ENCODE peak calls at places on chromosomes 13 and 19, in five cellular contexts. One of them, this sample, is unnamed. For H3K4me1 and H3K27me3, the result is how much of the 10 kb centered on the place peaks cover.

GRCh38 chr19:11191273-11191755 is 6.0 kb downstream of the KANK2 start:
- DNase-seq in fibroblast of lung: peak
- DNase-seq in CD8-positive, alpha-beta T cell: no peak
- DNase-seq in iPS DF 6.9: no peak
- DNase-seq in effector memory CD4-positive, alpha-beta T cell: no peak
- DNase-seq in this sample: peak

GRCh38 chr13:21546372-21546771 is 57.6 kb downstream of the MICU2 start:
- DNase-seq in effector memory CD4-positive, alpha-beta T cell: no peak
- DNase-seq in iPS DF 6.9: no peak
- DNase-seq in CD8-positive, alpha-beta T cell: no peak
- DNase-seq in fibroblast of lung: peak
- DNase-seq in this sample: no peak

GRCh38 chr13:94327318-94327717 is 152.2 kb downstream of the DCT start:
- DNase-seq in iPS DF 6.9: no peak
- DNase-seq in CD8-positive, alpha-beta T cell: no peak
- DNase-seq in fibroblast of lung: no peak
- DNase-seq in effector memory CD4-positive, alpha-beta T cell: no peak
- DNase-seq in this sample: no peak

GRCh38 chr19:33175156-33175782 is 18.9 kb upstream of the LRP3 start:
- DNase-seq in CD8-positive, alpha-beta T cell: no peak
- DNase-seq in effector memory CD4-positive, alpha-beta T cell: no peak
- DNase-seq in iPS DF 6.9: no peak
- DNase-seq in fibroblast of lung: no peak
- DNase-seq in this sample: no peak

GRCh38 chr19:33503791-33504444 is 17.7 kb downstream of the PEPD start:
- DNase-seq in CD8-positive, alpha-beta T cell: no peak
- DNase-seq in iPS DF 6.9: no peak
- DNase-seq in effector memory CD4-positive, alpha-beta T cell: no peak
- DNase-seq in fibroblast of lung: no peak
- DNase-seq in this sample: no peak

GRCh38 chr19:10744222-10744847 is 26.5 kb downstream of the DNM2 start:
- DNase-seq in CD8-positive, alpha-beta T cell: no peak
- DNase-seq in iPS DF 6.9: no peak
- DNase-seq in fibroblast of lung: no peak
- DNase-seq in effector memory CD4-positive, alpha-beta T cell: no peak
- DNase-seq in this sample: no peak

GRCh38 chr13:62278271-62278670 is 862.6 kb upstream of the PCDH20 start:
- DNase-seq in CD8-positive, alpha-beta T cell: no peak
- DNase-seq in fibroblast of lung: no peak
- DNase-seq in effector memory CD4-positive, alpha-beta T cell: no peak
- DNase-seq in iPS DF 6.9: no peak
- DNase-seq in this sample: no peak

GRCh38 chr19:44308011-44308410 is 3.2 kb upstream of the ZNF235 start:
- DNase-seq in effector memory CD4-positive, alpha-beta T cell: no peak
- DNase-seq in fibroblast of lung: no peak
- DNase-seq in iPS DF 6.9: no peak
- DNase-seq in CD8-positive, alpha-beta T cell: no peak
- DNase-seq in this sample: no peak

GRCh38 chr13:110023729-110024645 is 237.6 kb upstream of the IRS2 start:
- DNase-seq in effector memory CD4-positive, alpha-beta T cell: no peak
- DNase-seq in fibroblast of lung: peak
- DNase-seq in iPS DF 6.9: no peak
- DNase-seq in CD8-positive, alpha-beta T cell: no peak
- DNase-seq in this sample: peak

GRCh38 chr19:3184847-3185481 is 766 bp upstream of the NCLN start:
- DNase-seq in fibroblast of lung: no peak
- DNase-seq in effector memory CD4-positive, alpha-beta T cell: peak
- DNase-seq in iPS DF 6.9: peak
- DNase-seq in CD8-positive, alpha-beta T cell: peak
- DNase-seq in this sample: peak

GRCh38 chr19:55717251-55717650 is 21.0 kb downstream of the NLRP9 start:
- DNase-seq in iPS DF 6.9: no peak
- DNase-seq in effector memory CD4-positive, alpha-beta T cell: no peak
- DNase-seq in fibroblast of lung: no peak
- DNase-seq in CD8-positive, alpha-beta T cell: no peak
- DNase-seq in this sample: no peak

GRCh38 chr13:106522898-106523525 is 12.4 kb downstream of the EFNB2 start:
- DNase-seq in CD8-positive, alpha-beta T cell: no peak
- DNase-seq in iPS DF 6.9: no peak
- DNase-seq in fibroblast of lung: no peak
- DNase-seq in effector memory CD4-positive, alpha-beta T cell: no peak
- DNase-seq in this sample: no peak

GRCh38 chr19:33745297-33745696 is 51.4 kb upstream of the KCTD15 start:
- DNase-seq in CD8-positive, alpha-beta T cell: no peak
- DNase-seq in iPS DF 6.9: no peak
- DNase-seq in effector memory CD4-positive, alpha-beta T cell: no peak
- DNase-seq in fibroblast of lung: no peak
- DNase-seq in this sample: no peak

GRCh38 chr13:110944121-110944967 is 29.5 kb upstream of the ANKRD10 start:
- DNase-seq in CD8-positive, alpha-beta T cell: no peak
- DNase-seq in fibroblast of lung: peak
- DNase-seq in effector memory CD4-positive, alpha-beta T cell: no peak
- DNase-seq in iPS DF 6.9: no peak
- DNase-seq in this sample: peak

GRCh38 chr19:37997911-37998344 is 90.9 kb downstream of the SIPA1L3 start:
- DNase-seq in fibroblast of lung: peak
- DNase-seq in iPS DF 6.9: no peak
- DNase-seq in CD8-positive, alpha-beta T cell: no peak
- DNase-seq in effector memory CD4-positive, alpha-beta T cell: no peak
- DNase-seq in this sample: peak

GRCh38 chr13:43058836-43059235 is 35.5 kb downstream of the DNAJC15 start:
- DNase-seq in iPS DF 6.9: no peak
- DNase-seq in CD8-positive, alpha-beta T cell: no peak
- DNase-seq in fibroblast of lung: no peak
- DNase-seq in effector memory CD4-positive, alpha-beta T cell: no peak
- DNase-seq in this sample: no peak

GRCh38 chr19:45250832-45251451 is at the start of gene MARK4:
- DNase-seq in effector memory CD4-positive, alpha-beta T cell: peak
- DNase-seq in fibroblast of lung: peak
- DNase-seq in CD8-positive, alpha-beta T cell: peak
- DNase-seq in iPS DF 6.9: no peak
- DNase-seq in this sample: peak

GRCh38 chr19:5621945-5622464 is 571 bp downstream of the SAFB2 start:
- DNase-seq in iPS DF 6.9: no peak
- DNase-seq in effector memory CD4-positive, alpha-beta T cell: no peak
- DNase-seq in fibroblast of lung: no peak
- DNase-seq in CD8-positive, alpha-beta T cell: peak
- DNase-seq in this sample: peak

GRCh38 chr13:30730526-30730925 is 4.8 kb upstream of the ALOX5AP start:
- DNase-seq in effector memory CD4-positive, alpha-beta T cell: no peak
- DNase-seq in iPS DF 6.9: no peak
- DNase-seq in CD8-positive, alpha-beta T cell: no peak
- DNase-seq in fibroblast of lung: no peak
- DNase-seq in this sample: no peak

GRCh38 chr13:48318714-48319457 is 15.3 kb downstream of the RB1 start:
- DNase-seq in CD8-positive, alpha-beta T cell: no peak
- DNase-seq in iPS DF 6.9: no peak
- DNase-seq in fibroblast of lung: no peak
- DNase-seq in effector memory CD4-positive, alpha-beta T cell: no peak
- DNase-seq in this sample: no peak

GRCh38 chr13:109233293-109233692 is 553.1 kb downstream of the IRS2 start:
- DNase-seq in CD8-positive, alpha-beta T cell: no peak
- DNase-seq in fibroblast of lung: no peak
- DNase-seq in effector memory CD4-positive, alpha-beta T cell: no peak
- DNase-seq in iPS DF 6.9: no peak
- DNase-seq in this sample: peak

GRCh38 chr13:101283782-101284181 is 132.5 kb downstream of the NALCN start:
- DNase-seq in effector memory CD4-positive, alpha-beta T cell: no peak
- DNase-seq in fibroblast of lung: no peak
- DNase-seq in iPS DF 6.9: no peak
- DNase-seq in CD8-positive, alpha-beta T cell: no peak
- DNase-seq in this sample: no peak

DNA sequence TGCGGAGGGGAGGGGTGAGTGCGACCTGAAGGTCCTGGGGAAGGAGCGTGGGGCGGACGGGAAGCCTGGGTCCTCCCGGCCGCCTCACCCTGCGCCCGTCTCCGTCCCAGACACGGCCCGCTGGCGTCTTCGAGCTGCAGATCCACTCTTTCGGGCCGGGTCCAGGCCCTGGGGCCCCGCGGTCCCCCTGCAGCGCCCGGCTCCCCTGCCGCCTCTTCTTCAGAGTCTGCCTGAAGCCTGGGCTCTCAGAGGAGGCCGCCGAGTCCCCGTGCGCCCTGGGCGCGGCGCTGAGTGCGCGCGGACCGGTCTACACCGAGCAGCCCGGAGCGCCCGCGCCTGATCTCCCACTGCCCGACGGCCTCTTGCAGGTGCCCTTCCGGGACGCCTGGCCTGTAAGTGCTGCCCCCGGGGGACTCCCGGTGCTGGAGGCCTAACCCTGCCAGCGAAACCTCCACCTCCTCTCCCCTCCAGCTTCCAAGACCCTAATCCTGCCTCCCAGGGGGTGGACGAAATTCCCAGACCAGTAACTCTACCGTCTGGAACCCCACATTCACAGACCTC is 415 bp downstream of the DLL3 start:
- DNase-seq in effector memory CD4-positive, alpha-beta T cell: no peak
- DNase-seq in iPS DF 6.9: no peak
- DNase-seq in fibroblast of lung: no peak
- DNase-seq in CD8-positive, alpha-beta T cell: no peak
- DNase-seq in this sample: no peak
- H3K4me3 ChIP-seq in effector memory CD4-positive, alpha-beta T cell: peak
- H3K4me3 ChIP-seq in iPS DF 6.9: peak
- H3K4me3 ChIP-seq in fibroblast of lung: no peak
- H3K4me3 ChIP-seq in CD8-positive, alpha-beta T cell: no peak
- H3K4me3 ChIP-seq in this sample: no peak

GRCh38 chr19:54207908-54208783 is 7.5 kb downstream of the RPS9 start:
- DNase-seq in effector memory CD4-positive, alpha-beta T cell: no peak
- DNase-seq in iPS DF 6.9: no peak
- DNase-seq in fibroblast of lung: peak
- DNase-seq in CD8-positive, alpha-beta T cell: peak
- DNase-seq in this sample: peak

GRCh38 chr19:54209058-54209747 is 8.5 kb downstream of the RPS9 start:
- DNase-seq in CD8-positive, alpha-beta T cell: no peak
- DNase-seq in fibroblast of lung: no peak
- DNase-seq in iPS DF 6.9: no peak
- DNase-seq in effector memory CD4-positive, alpha-beta T cell: no peak
- DNase-seq in this sample: peak

GRCh38 chr19:54209748-54210494 is 9.3 kb downstream of the RPS9 start:
- DNase-seq in fibroblast of lung: peak
- DNase-seq in CD8-positive, alpha-beta T cell: peak
- DNase-seq in iPS DF 6.9: no peak
- DNase-seq in effector memory CD4-positive, alpha-beta T cell: no peak
- DNase-seq in this sample: peak

GRCh38 chr19:54206831-54207177 is 6.1 kb downstream of the RPS9 start:
- DNase-seq in effector memory CD4-positive, alpha-beta T cell: no peak
- DNase-seq in CD8-positive, alpha-beta T cell: no peak
- DNase-seq in iPS DF 6.9: no peak
- DNase-seq in fibroblast of lung: no peak
- DNase-seq in this sample: no peak

DNA sequence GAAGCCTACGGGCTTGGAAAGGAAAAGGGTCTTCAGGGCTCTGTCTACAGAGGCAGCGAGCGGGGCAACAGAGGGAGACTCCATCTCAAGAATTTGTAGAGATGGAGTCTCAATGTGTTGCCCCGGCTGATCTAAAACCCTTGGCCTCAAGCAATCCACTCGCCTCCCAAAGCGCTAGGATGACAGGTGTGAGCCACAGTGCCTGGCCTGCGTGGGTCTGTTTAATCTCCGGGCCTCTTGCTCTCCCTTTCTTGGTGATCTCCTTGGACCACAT is 8.1 kb downstream of the RPS9 start:
- DNase-seq in iPS DF 6.9: no peak
- DNase-seq in CD8-positive, alpha-beta T cell: no peak
- DNase-seq in effector memory CD4-positive, alpha-beta T cell: no peak
- DNase-seq in fibroblast of lung: peak
- DNase-seq in this sample: no peak
- H3K4me1 ChIP-seq in iPS DF 6.9: under half
- H3K4me1 ChIP-seq in CD8-positive, alpha-beta T cell: half or more
- H3K4me1 ChIP-seq in effector memory CD4-positive, alpha-beta T cell: under half
- H3K4me1 ChIP-seq in fibroblast of lung: under half
- H3K4me1 ChIP-seq in this sample: under half

GRCh38 chr19:391199-391557 is 17.8 kb downstream of the C2CD4C start:
- DNase-seq in effector memory CD4-positive, alpha-beta T cell: no peak
- DNase-seq in CD8-positive, alpha-beta T cell: no peak
- DNase-seq in iPS DF 6.9: no peak
- DNase-seq in fibroblast of lung: no peak
- DNase-seq in this sample: no peak
- H3K27me3 ChIP-seq in effector memory CD4-positive, alpha-beta T cell: under half
- H3K27me3 ChIP-seq in CD8-positive, alpha-beta T cell: under half
- H3K27me3 ChIP-seq in iPS DF 6.9: under half
- H3K27me3 ChIP-seq in fibroblast of lung: under half
- H3K27me3 ChIP-seq in this sample: under half

DNA sequence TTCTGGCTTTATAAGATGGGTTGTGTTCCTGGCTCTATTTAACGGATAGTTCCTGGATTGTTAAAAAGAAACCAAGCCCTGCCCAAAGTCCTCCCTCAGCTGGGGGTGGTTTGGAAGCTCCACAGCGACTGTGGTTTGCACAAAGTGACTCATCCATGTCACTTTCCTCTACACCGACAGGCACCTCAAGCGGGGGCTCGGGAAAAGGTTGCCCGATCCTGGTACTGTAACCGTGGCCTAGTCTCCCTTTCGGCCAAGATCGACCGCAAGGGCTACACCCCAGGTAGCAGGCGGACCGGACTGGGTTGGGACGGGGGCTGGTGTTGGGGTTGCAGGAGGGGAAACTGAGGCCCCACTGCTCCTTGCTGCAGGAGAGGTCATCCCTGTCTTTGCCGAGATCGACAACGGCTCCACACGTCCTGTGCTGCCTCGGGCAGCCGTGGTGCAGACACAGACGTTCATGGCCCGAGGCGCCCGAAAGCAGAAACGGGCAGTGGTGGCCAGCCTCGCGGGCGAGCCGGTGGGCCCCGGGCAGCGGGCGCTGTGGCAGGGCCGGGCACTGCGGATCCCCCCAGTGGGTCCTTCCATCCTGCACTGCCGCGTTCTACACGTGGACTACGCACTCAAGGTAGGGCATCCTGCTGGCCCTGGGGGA is 1.6 kb downstream of the ARRDC2 start:
- DNase-seq in iPS DF 6.9: no peak
- DNase-seq in effector memory CD4-positive, alpha-beta T cell: no peak
- DNase-seq in CD8-positive, alpha-beta T cell: no peak
- DNase-seq in fibroblast of lung: no peak
- DNase-seq in this sample: peak
- H3K4me3 ChIP-seq in iPS DF 6.9: no peak
- H3K4me3 ChIP-seq in effector memory CD4-positive, alpha-beta T cell: no peak
- H3K4me3 ChIP-seq in CD8-positive, alpha-beta T cell: no peak
- H3K4me3 ChIP-seq in fibroblast of lung: no peak
- H3K4me3 ChIP-seq in this sample: no peak

GRCh38 chr19:18501351-18501750 is 20.5 kb downstream of the ELL start:
- DNase-seq in iPS DF 6.9: no peak
- DNase-seq in fibroblast of lung: no peak
- DNase-seq in effector memory CD4-positive, alpha-beta T cell: no peak
- DNase-seq in CD8-positive, alpha-beta T cell: no peak
- DNase-seq in this sample: no peak
- H3K4me1 ChIP-seq in iPS DF 6.9: under half
- H3K4me1 ChIP-seq in fibroblast of lung: under half
- H3K4me1 ChIP-seq in effector memory CD4-positive, alpha-beta T cell: half or more
- H3K4me1 ChIP-seq in CD8-positive, alpha-beta T cell: half or more
- H3K4me1 ChIP-seq in this sample: under half